ENCODE peak calls at places on chromosomes 5 and 9, in nine cellular contexts. L is CD8-positive, alpha-beta memory T cell; T is uterus; V is mammary epithelial cell; N is endothelial cell; W is progenitor cell of endocrine pancreas; E is stimulated activated CD8-positive, alpha-beta memory T cell treated with anti-CD3 and anti-CD28 coated beads, Interleukin-4, amount 100 ng/mL, for 1 hour; C is NCI-H1436; O is SK-N-SH. K is an unnamed sample.

GRCh38 chr5:57468481-57469165 is 14.0 kb downstream of the ACTBL2 start:
- DNase-seq in N (no peak), T (no peak), V (peak), C (no peak), L (no peak), W (no peak), E (no peak), O (no peak), K (no peak)

GRCh38 chr5:87400305-87400899 is 12.3 kb downstream of the CCNH start:
- DNase-seq in L (no peak), W (no peak), O (peak), C (peak), V (peak), E (no peak), T (no peak), N (no peak), K (peak)

GRCh38 chr5:81751836-81752643 is 1.1 kb upstream of the SSBP2 start:
- DNase-seq in N (no peak), E (no peak), W (no peak), C (no peak), O (no peak), L (no peak), V (peak), T (no peak), K (no peak)

GRCh38 chr9:99162759-99163364 is 57.9 kb downstream of the TGFBR1 start:
- DNase-seq in T (no peak), E (no peak), W (no peak), L (no peak), V (no peak), C (peak), O (peak), N (no peak), K (peak)

GRCh38 chr5:3285621-3286020 is 310.0 kb upstream of the IRX1 start:
- DNase-seq in W (no peak), T (no peak), L (no peak), C (no peak), E (no peak), O (no peak), N (no peak), V (no peak), K (no peak)

GRCh38 chr5:127417534-127417933 is 99.9 kb upstream of the PRRC1 start:
- DNase-seq in O (no peak), C (no peak), L (no peak), W (no peak), V (no peak), N (no peak), E (no peak), T (no peak), K (no peak)

GRCh38 chr5:128579111-128579510 is 41.1 kb upstream of the FBN2 start:
- DNase-seq in E (no peak), L (no peak), V (peak), W (no peak), C (no peak), N (no peak), O (no peak), T (no peak), K (no peak)

GRCh38 chr9:503331-503730 is 288.7 kb downstream of the DOCK8 start:
- DNase-seq in O (no peak), V (no peak), E (no peak), T (no peak), C (no peak), L (no peak), N (no peak), W (no peak), K (peak)

GRCh38 chr5:179284751-179285191 is 60.5 kb downstream of the ADAMTS2 start:
- DNase-seq in L (no peak), V (no peak), N (no peak), E (no peak), O (peak), T (peak), C (no peak), W (no peak), K (peak)